ENCODE peak calls at places on chromosomes 3 and 15, in seven cellular contexts. One of them, this sample, is unnamed.

GRCh38 chr3:180252683-180253082 is 215.9 kb upstream of the PEX5L start:
- DNase-seq in nephron progenitor cell: no peak
- DNase-seq in NCI-H2081: peak; percentile 61
- DNase-seq in GM23248: no peak
- DNase-seq in activated CD4-positive, alpha-beta memory T cell treated with anti-CD3 and anti-CD28 coated beads for 36 hours: no peak
- DNase-seq in renal cortical epithelial cell: peak; percentile 40
- DNase-seq in NB4: no peak
- DNase-seq in this sample: no peak

GRCh38 chr15:32717290-32718081 is at the start of gene GREM1:
- DNase-seq in NB4: no peak
- DNase-seq in NCI-H2081: no peak
- DNase-seq in nephron progenitor cell: peak; percentile 77
- DNase-seq in GM23248: peak; percentile 84
- DNase-seq in activated CD4-positive, alpha-beta memory T cell treated with anti-CD3 and anti-CD28 coated beads for 36 hours: no peak
- DNase-seq in renal cortical epithelial cell: no peak
- DNase-seq in this sample: no peak

GRCh38 chr3:176032043-176032442 is 1165.2 kb downstream of the TBL1XR1 start:
- DNase-seq in nephron progenitor cell: no peak
- DNase-seq in NB4: no peak
- DNase-seq in activated CD4-positive, alpha-beta memory T cell treated with anti-CD3 and anti-CD28 coated beads for 36 hours: no peak
- DNase-seq in NCI-H2081: no peak
- DNase-seq in GM23248: peak; percentile 4
- DNase-seq in renal cortical epithelial cell: no peak
- DNase-seq in this sample: no peak

GRCh38 chr15:73927003-73927475 is 777 bp downstream of the LOXL1 start:
- DNase-seq in nephron progenitor cell: peak; percentile 72
- DNase-seq in GM23248: peak; percentile 66
- DNase-seq in NB4: peak; percentile 57
- DNase-seq in renal cortical epithelial cell: no peak
- DNase-seq in NCI-H2081: peak; percentile 33
- DNase-seq in activated CD4-positive, alpha-beta memory T cell treated with anti-CD3 and anti-CD28 coated beads for 36 hours: peak; percentile 46
- DNase-seq in this sample: peak; percentile 40

GRCh38 chr3:133820129-133820528 is 14.5 kb downstream of the SRPRB start:
- DNase-seq in activated CD4-positive, alpha-beta memory T cell treated with anti-CD3 and anti-CD28 coated beads for 36 hours: no peak
- DNase-seq in NB4: no peak
- DNase-seq in NCI-H2081: no peak
- DNase-seq in nephron progenitor cell: no peak
- DNase-seq in GM23248: no peak
- DNase-seq in renal cortical epithelial cell: no peak
- DNase-seq in this sample: no peak

GRCh38 chr15:43232289-43232874 is 11.6 kb upstream of the EPB42 start:
- DNase-seq in NCI-H2081: no peak
- DNase-seq in renal cortical epithelial cell: no peak
- DNase-seq in GM23248: peak; percentile 32
- DNase-seq in nephron progenitor cell: no peak
- DNase-seq in activated CD4-positive, alpha-beta memory T cell treated with anti-CD3 and anti-CD28 coated beads for 36 hours: no peak
- DNase-seq in NB4: no peak
- DNase-seq in this sample: no peak

GRCh38 chr15:74317820-74318375 is 49.5 kb downstream of the CYP11A1 start:
- DNase-seq in activated CD4-positive, alpha-beta memory T cell treated with anti-CD3 and anti-CD28 coated beads for 36 hours: no peak
- DNase-seq in NB4: peak; percentile 75
- DNase-seq in NCI-H2081: peak; percentile 89
- DNase-seq in renal cortical epithelial cell: no peak
- DNase-seq in nephron progenitor cell: peak; percentile 62
- DNase-seq in GM23248: peak; percentile 94
- DNase-seq in this sample: no peak

GRCh38 chr15:37594431-37594830 is 340.0 kb upstream of the TMCO5A start:
- DNase-seq in nephron progenitor cell: no peak
- DNase-seq in renal cortical epithelial cell: no peak
- DNase-seq in NCI-H2081: peak; percentile 28
- DNase-seq in NB4: no peak
- DNase-seq in activated CD4-positive, alpha-beta memory T cell treated with anti-CD3 and anti-CD28 coated beads for 36 hours: no peak
- DNase-seq in GM23248: no peak
- DNase-seq in this sample: no peak

GRCh38 chr3:111299070-111299672 is 227.6 kb downstream of the NECTIN3 start:
- DNase-seq in GM23248: peak; percentile 73
- DNase-seq in nephron progenitor cell: no peak
- DNase-seq in NCI-H2081: no peak
- DNase-seq in renal cortical epithelial cell: peak; percentile 17
- DNase-seq in activated CD4-positive, alpha-beta memory T cell treated with anti-CD3 and anti-CD28 coated beads for 36 hours: no peak
- DNase-seq in NB4: no peak
- DNase-seq in this sample: no peak

GRCh38 chr3:58630081-58630709 is 36.4 kb downstream of the FAM3D start:
- DNase-seq in NCI-H2081: peak; percentile 51
- DNase-seq in renal cortical epithelial cell: peak; percentile 45
- DNase-seq in nephron progenitor cell: peak; percentile 85
- DNase-seq in activated CD4-positive, alpha-beta memory T cell treated with anti-CD3 and anti-CD28 coated beads for 36 hours: peak; percentile 72
- DNase-seq in NB4: peak; percentile 64
- DNase-seq in GM23248: peak; percentile 67
- DNase-seq in this sample: peak; percentile 66

GRCh38 chr15:80695911-80696651 is 971 bp downstream of the ABHD17C start:
- DNase-seq in GM23248: peak; percentile 54
- DNase-seq in NB4: no peak
- DNase-seq in renal cortical epithelial cell: peak; percentile 27
- DNase-seq in activated CD4-positive, alpha-beta memory T cell treated with anti-CD3 and anti-CD28 coated beads for 36 hours: peak; percentile 44
- DNase-seq in NCI-H2081: peak; percentile 10
- DNase-seq in nephron progenitor cell: peak; percentile 15
- DNase-seq in this sample: peak; percentile 28

GRCh38 chr15:31366169-31366734 is 39.6 kb downstream of the KLF13 start:
- DNase-seq in NB4: peak; percentile 48
- DNase-seq in GM23248: peak; percentile 40
- DNase-seq in nephron progenitor cell: no peak
- DNase-seq in activated CD4-positive, alpha-beta memory T cell treated with anti-CD3 and anti-CD28 coated beads for 36 hours: no peak
- DNase-seq in renal cortical epithelial cell: no peak
- DNase-seq in NCI-H2081: no peak
- DNase-seq in this sample: peak; percentile 39

GRCh38 chr15:65355983-65356353 is 21.8 kb downstream of the IGDCC3 start:
- DNase-seq in NB4: no peak
- DNase-seq in GM23248: no peak
- DNase-seq in renal cortical epithelial cell: no peak
- DNase-seq in nephron progenitor cell: no peak
- DNase-seq in NCI-H2081: no peak
- DNase-seq in activated CD4-positive, alpha-beta memory T cell treated with anti-CD3 and anti-CD28 coated beads for 36 hours: no peak
- DNase-seq in this sample: no peak

GRCh38 chr3:42061711-42062408 is 29.3 kb upstream of the TRAK1 start:
- DNase-seq in nephron progenitor cell: no peak
- DNase-seq in NCI-H2081: no peak
- DNase-seq in GM23248: peak; percentile 98
- DNase-seq in activated CD4-positive, alpha-beta memory T cell treated with anti-CD3 and anti-CD28 coated beads for 36 hours: no peak
- DNase-seq in NB4: no peak
- DNase-seq in renal cortical epithelial cell: peak; percentile 78
- DNase-seq in this sample: no peak

GRCh38 chr15:25783607-25784131 is 79.5 kb downstream of the ATP10A start:
- DNase-seq in GM23248: peak; percentile 72
- DNase-seq in nephron progenitor cell: peak; percentile 54
- DNase-seq in activated CD4-positive, alpha-beta memory T cell treated with anti-CD3 and anti-CD28 coated beads for 36 hours: peak; percentile 62
- DNase-seq in NCI-H2081: no peak
- DNase-seq in NB4: peak; percentile 36
- DNase-seq in renal cortical epithelial cell: no peak
- DNase-seq in this sample: peak; percentile 55

GRCh38 chr15:99439524-99439835 is 126.3 kb upstream of the MEF2A start:
- DNase-seq in NB4: no peak
- DNase-seq in GM23248: no peak
- DNase-seq in nephron progenitor cell: no peak
- DNase-seq in NCI-H2081: no peak
- DNase-seq in renal cortical epithelial cell: no peak
- DNase-seq in activated CD4-positive, alpha-beta memory T cell treated with anti-CD3 and anti-CD28 coated beads for 36 hours: no peak
- DNase-seq in this sample: no peak

GRCh38 chr15:89171136-89172072 is 50.0 kb downstream of the RLBP1 start:
- DNase-seq in NB4: peak; percentile 55
- DNase-seq in GM23248: peak; percentile 58
- DNase-seq in nephron progenitor cell: peak; percentile 65
- DNase-seq in NCI-H2081: peak; percentile 50
- DNase-seq in renal cortical epithelial cell: peak; percentile 35
- DNase-seq in activated CD4-positive, alpha-beta memory T cell treated with anti-CD3 and anti-CD28 coated beads for 36 hours: peak; percentile 53
- DNase-seq in this sample: peak; percentile 49

GRCh38 chr15:64263567-64263966 is 92.4 kb downstream of the CSNK1G1 start:
- DNase-seq in GM23248: no peak
- DNase-seq in activated CD4-positive, alpha-beta memory T cell treated with anti-CD3 and anti-CD28 coated beads for 36 hours: no peak
- DNase-seq in NCI-H2081: no peak
- DNase-seq in nephron progenitor cell: no peak
- DNase-seq in renal cortical epithelial cell: no peak
- DNase-seq in NB4: no peak
- DNase-seq in this sample: no peak

GRCh38 chr15:90956551-90957104 is 1.9 kb downstream of the RCCD1 start:
- DNase-seq in GM23248: peak; percentile 85
- DNase-seq in activated CD4-positive, alpha-beta memory T cell treated with anti-CD3 and anti-CD28 coated beads for 36 hours: peak; percentile 66
- DNase-seq in renal cortical epithelial cell: peak; percentile 33
- DNase-seq in NCI-H2081: peak; percentile 78
- DNase-seq in nephron progenitor cell: peak; percentile 94
- DNase-seq in NB4: no peak
- DNase-seq in this sample: peak; percentile 72

GRCh38 chr15:55530861-55531313 is 22.9 kb upstream of the DNAAF4 start:
- DNase-seq in renal cortical epithelial cell: peak; percentile 93
- DNase-seq in NB4: no peak
- DNase-seq in activated CD4-positive, alpha-beta memory T cell treated with anti-CD3 and anti-CD28 coated beads for 36 hours: no peak
- DNase-seq in nephron progenitor cell: no peak
- DNase-seq in GM23248: peak; percentile 64
- DNase-seq in NCI-H2081: no peak
- DNase-seq in this sample: no peak

GRCh38 chr3:45414823-45415222 is 26.4 kb downstream of the LARS2 start:
- DNase-seq in renal cortical epithelial cell: peak; percentile 7
- DNase-seq in NB4: peak; percentile 85
- DNase-seq in activated CD4-positive, alpha-beta memory T cell treated with anti-CD3 and anti-CD28 coated beads for 36 hours: peak; percentile 16
- DNase-seq in GM23248: no peak
- DNase-seq in nephron progenitor cell: no peak
- DNase-seq in NCI-H2081: no peak
- DNase-seq in this sample: no peak

GRCh38 chr3:139772539-139773500 is 95.0 kb upstream of the NMNAT3 start:
- DNase-seq in NB4: peak; percentile 5
- DNase-seq in GM23248: peak; percentile 66
- DNase-seq in renal cortical epithelial cell: peak; percentile 96
- DNase-seq in nephron progenitor cell: no peak
- DNase-seq in activated CD4-positive, alpha-beta memory T cell treated with anti-CD3 and anti-CD28 coated beads for 36 hours: no peak
- DNase-seq in NCI-H2081: no peak
- DNase-seq in this sample: no peak

GRCh38 chr3:141261472-141262171 is 30.0 kb downstream of the PXYLP1 start:
- DNase-seq in renal cortical epithelial cell: no peak
- DNase-seq in NCI-H2081: peak; percentile 50
- DNase-seq in activated CD4-positive, alpha-beta memory T cell treated with anti-CD3 and anti-CD28 coated beads for 36 hours: peak; percentile 68
- DNase-seq in GM23248: peak; percentile 25
- DNase-seq in nephron progenitor cell: no peak
- DNase-seq in NB4: peak; percentile 11
- DNase-seq in this sample: peak; percentile 63

GRCh38 chr3:20692675-20693074 is 506.7 kb upstream of the SGO1 start:
- DNase-seq in nephron progenitor cell: no peak
- DNase-seq in GM23248: no peak
- DNase-seq in NB4: no peak
- DNase-seq in renal cortical epithelial cell: no peak
- DNase-seq in activated CD4-positive, alpha-beta memory T cell treated with anti-CD3 and anti-CD28 coated beads for 36 hours: no peak
- DNase-seq in NCI-H2081: no peak
- DNase-seq in this sample: no peak

GRCh38 chr15:58492661-58493397 is 61.0 kb downstream of the LIPC start:
- DNase-seq in renal cortical epithelial cell: no peak
- DNase-seq in GM23248: no peak
- DNase-seq in nephron progenitor cell: no peak
- DNase-seq in activated CD4-positive, alpha-beta memory T cell treated with anti-CD3 and anti-CD28 coated beads for 36 hours: no peak
- DNase-seq in NCI-H2081: no peak
- DNase-seq in NB4: peak; percentile 42
- DNase-seq in this sample: no peak

GRCh38 chr3:14814473-14814872 is 4.3 kb upstream of the FGD5 start:
- DNase-seq in renal cortical epithelial cell: no peak
- DNase-seq in nephron progenitor cell: no peak
- DNase-seq in GM23248: no peak
- DNase-seq in NB4: no peak
- DNase-seq in NCI-H2081: no peak
- DNase-seq in activated CD4-positive, alpha-beta memory T cell treated with anti-CD3 and anti-CD28 coated beads for 36 hours: no peak
- DNase-seq in this sample: no peak

GRCh38 chr3:142586803-142587406 is 8.4 kb upstream of the ATR start:
- DNase-seq in activated CD4-positive, alpha-beta memory T cell treated with anti-CD3 and anti-CD28 coated beads for 36 hours: no peak
- DNase-seq in GM23248: peak; percentile 92
- DNase-seq in NCI-H2081: peak; percentile 81
- DNase-seq in renal cortical epithelial cell: peak; percentile 85
- DNase-seq in nephron progenitor cell: peak; percentile 30
- DNase-seq in NB4: peak; percentile 77
- DNase-seq in this sample: peak; percentile 22

GRCh38 chr3:46979958-46980497 is 562 bp downstream of the NBEAL2 start:
- DNase-seq in nephron progenitor cell: peak; percentile 28
- DNase-seq in renal cortical epithelial cell: no peak
- DNase-seq in GM23248: peak; percentile 34
- DNase-seq in NB4: peak; percentile 54
- DNase-seq in activated CD4-positive, alpha-beta memory T cell treated with anti-CD3 and anti-CD28 coated beads for 36 hours: peak; percentile 39
- DNase-seq in NCI-H2081: no peak
- DNase-seq in this sample: peak; percentile 49

GRCh38 chr3:132283440-132283839 is 33.8 kb upstream of the ACP3 start:
- DNase-seq in activated CD4-positive, alpha-beta memory T cell treated with anti-CD3 and anti-CD28 coated beads for 36 hours: no peak
- DNase-seq in renal cortical epithelial cell: peak; percentile 40
- DNase-seq in NCI-H2081: no peak
- DNase-seq in NB4: peak; percentile 95
- DNase-seq in nephron progenitor cell: no peak
- DNase-seq in GM23248: peak; percentile 28
- DNase-seq in this sample: no peak

GRCh38 chr3:170090601-170090981 is 52.8 kb downstream of the GPR160 start:
- DNase-seq in nephron progenitor cell: no peak
- DNase-seq in GM23248: no peak
- DNase-seq in renal cortical epithelial cell: peak; percentile 54
- DNase-seq in activated CD4-positive, alpha-beta memory T cell treated with anti-CD3 and anti-CD28 coated beads for 36 hours: no peak
- DNase-seq in NCI-H2081: no peak
- DNase-seq in NB4: no peak
- DNase-seq in this sample: no peak

GRCh38 chr3:71006810-71007785 is 576.4 kb downstream of the FOXP1 start:
- DNase-seq in NB4: peak; percentile 43
- DNase-seq in activated CD4-positive, alpha-beta memory T cell treated with anti-CD3 and anti-CD28 coated beads for 36 hours: no peak
- DNase-seq in nephron progenitor cell: no peak
- DNase-seq in NCI-H2081: no peak
- DNase-seq in GM23248: peak; percentile 50
- DNase-seq in renal cortical epithelial cell: peak; percentile 85
- DNase-seq in this sample: no peak

GRCh38 chr3:138412821-138413531 is 21.4 kb upstream of the ESYT3 start:
- DNase-seq in nephron progenitor cell: no peak
- DNase-seq in NCI-H2081: no peak
- DNase-seq in renal cortical epithelial cell: peak; percentile 33
- DNase-seq in NB4: peak; percentile 73
- DNase-seq in GM23248: peak; percentile 88
- DNase-seq in activated CD4-positive, alpha-beta memory T cell treated with anti-CD3 and anti-CD28 coated beads for 36 hours: no peak
- DNase-seq in this sample: peak; percentile 24

GRCh38 chr3:183239046-183239445 is 14.0 kb upstream of the B3GNT5 start:
- DNase-seq in NB4: no peak
- DNase-seq in activated CD4-positive, alpha-beta memory T cell treated with anti-CD3 and anti-CD28 coated beads for 36 hours: no peak
- DNase-seq in renal cortical epithelial cell: no peak
- DNase-seq in GM23248: no peak
- DNase-seq in nephron progenitor cell: no peak
- DNase-seq in NCI-H2081: no peak
- DNase-seq in this sample: no peak

GRCh38 chr15:84737005-84737404 is 11.4 kb upstream of the ZNF592 start:
- DNase-seq in nephron progenitor cell: no peak
- DNase-seq in GM23248: no peak
- DNase-seq in NB4: no peak
- DNase-seq in NCI-H2081: no peak
- DNase-seq in activated CD4-positive, alpha-beta memory T cell treated with anti-CD3 and anti-CD28 coated beads for 36 hours: no peak
- DNase-seq in renal cortical epithelial cell: no peak
- DNase-seq in this sample: no peak